ENCODE peak calls at places on chromosome 3, in four cellular contexts. A, W, P and C are unnamed samples.

GRCh38 chr3:21273256-21273999 is 477.6 kb downstream of the ZNF385D start:
- DNase-seq in W (no peak), A (no peak), P (no peak), C (no peak)

GRCh38 chr3:183518446-183519185 is 36.9 kb downstream of the KLHL6 start:
- DNase-seq in W (no peak), A (peak; percentile 22), P (no peak), C (no peak)

GRCh38 chr3:124986153-124987143 is 51.9 kb upstream of the MUC13 start:
- DNase-seq in P (peak; percentile 89), W (peak; percentile 89), A (peak; percentile 66), C (no peak)

GRCh38 chr3:38567498-38567897 is 71.4 kb downstream of the EXOG start:
- DNase-seq in A (no peak), W (no peak), P (no peak), C (no peak)

GRCh38 chr3:89584398-89584797 is 477.0 kb downstream of the EPHA3 start:
- DNase-seq in W (no peak), A (no peak), P (peak; percentile 88), C (no peak)

GRCh38 chr3:127786358-127787070 is 35.8 kb downstream of the MGLL start:
- DNase-seq in W (peak; percentile 46), P (no peak), A (no peak), C (no peak)

GRCh38 chr3:110664148-110664547 is 407.5 kb upstream of the NECTIN3 start:
- DNase-seq in A (no peak), P (no peak), W (no peak), C (no peak)

GRCh38 chr3:149879872-149880271 is 66.9 kb downstream of the RNF13 start:
- DNase-seq in W (peak; percentile 78), P (peak; percentile 74), A (peak; percentile 82), C (no peak)

GRCh38 chr3:170506556-170506955 is 79.3 kb downstream of the SLC7A14 start:
- DNase-seq in A (peak; percentile 37), P (peak; percentile 36), W (no peak), C (no peak)

GRCh38 chr3:124410471-124410870 is 319.8 kb upstream of the UMPS start:
- DNase-seq in W (no peak), P (peak; percentile 22), A (no peak), C (no peak)

GRCh38 chr3:294096-294495 is 97.5 kb downstream of the CHL1 start:
- DNase-seq in A (no peak), W (no peak), P (peak; percentile 67), C (no peak)

GRCh38 chr3:32571192-32571485 is 481 bp upstream of the DYNC1LI1 start:
- DNase-seq in A (no peak), W (no peak), P (no peak), C (no peak)

GRCh38 chr3:159733194-159733860 is 255.3 kb upstream of the IL12A start:
- DNase-seq in A (no peak), W (peak; percentile 48), P (peak; percentile 68), C (no peak)

GRCh38 chr3:125128861-125129501 is 73.2 kb upstream of the HEG1 start:
- DNase-seq in A (no peak), P (peak; percentile 46), W (peak; percentile 57), C (no peak)

GRCh38 chr3:191549377-191549776 is 88.4 kb downstream of the PYDC2 start:
- DNase-seq in P (no peak), W (no peak), A (no peak), C (no peak)

GRCh38 chr3:45109736-45110135 is 36.4 kb downstream of the CDCP1 start:
- DNase-seq in A (no peak), P (no peak), W (no peak), C (no peak)
- H3K4me3 ChIP-seq in A (no peak overlapping the region), P (no peak overlapping the region), W (no peak overlapping the region), C (no peak overlapping the region)

GRCh38 chr3:151210676-151211381 is 7.8 kb upstream of the GPR171 start:
- DNase-seq in W (no peak), A (peak; percentile 31), P (peak; percentile 21), C (no peak)
- H3K4me3 ChIP-seq in W (no peak overlapping the region), A (no peak overlapping the region), P (no peak overlapping the region), C (no peak overlapping the region)

DNA sequence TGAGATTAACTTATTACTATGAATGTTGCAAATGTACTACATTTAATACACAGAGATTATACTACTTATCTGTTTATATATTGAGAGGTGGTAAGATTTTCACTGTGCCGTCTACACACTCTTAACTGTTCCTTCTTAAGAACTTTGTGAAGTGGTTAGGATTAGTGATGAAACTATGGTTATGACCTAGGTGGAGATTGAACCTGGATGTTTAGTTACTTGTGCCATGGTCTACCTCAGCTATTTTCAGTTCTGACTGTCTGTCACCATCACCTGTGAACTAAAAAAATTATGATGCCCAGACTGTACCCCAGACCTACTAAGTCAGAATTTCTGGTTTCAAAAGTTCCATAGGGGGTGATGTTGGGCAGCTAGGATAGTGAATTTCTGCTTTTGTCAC is 6.3 kb downstream of the RASA2 start:
- DNase-seq in A (no peak), W (no peak), P (no peak), C (no peak)
- H3K4me3 ChIP-seq in A (no peak overlapping the region), W (no peak overlapping the region), P (no peak overlapping the region), C (no peak overlapping the region)

DNA sequence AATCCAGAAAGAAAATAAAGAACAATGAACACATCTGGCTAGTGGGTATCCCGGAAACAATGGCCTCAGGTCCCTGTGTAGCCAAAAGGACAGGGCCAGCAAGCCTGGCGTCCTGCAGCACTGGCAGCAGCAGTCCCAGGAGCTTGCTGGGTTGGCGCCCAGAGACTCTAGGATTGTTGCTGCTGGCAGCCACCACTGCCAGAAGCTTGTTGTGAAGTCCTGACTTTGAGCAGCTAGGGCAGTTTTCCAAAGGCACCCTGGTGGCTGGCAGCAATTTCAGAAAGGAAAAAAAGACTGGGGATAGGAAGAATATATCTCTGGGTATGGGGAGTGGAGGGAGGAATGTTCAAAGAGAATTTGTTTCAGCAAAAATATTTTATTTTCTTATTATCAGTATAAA is 11.3 kb downstream of the SHQ1 start:
- DNase-seq in A (no peak), W (no peak), P (no peak), C (peak; percentile 54)
- H3K4me3 ChIP-seq in A (no peak overlapping the region), W (no peak overlapping the region), P (no peak overlapping the region), C (no peak overlapping the region)

DNA sequence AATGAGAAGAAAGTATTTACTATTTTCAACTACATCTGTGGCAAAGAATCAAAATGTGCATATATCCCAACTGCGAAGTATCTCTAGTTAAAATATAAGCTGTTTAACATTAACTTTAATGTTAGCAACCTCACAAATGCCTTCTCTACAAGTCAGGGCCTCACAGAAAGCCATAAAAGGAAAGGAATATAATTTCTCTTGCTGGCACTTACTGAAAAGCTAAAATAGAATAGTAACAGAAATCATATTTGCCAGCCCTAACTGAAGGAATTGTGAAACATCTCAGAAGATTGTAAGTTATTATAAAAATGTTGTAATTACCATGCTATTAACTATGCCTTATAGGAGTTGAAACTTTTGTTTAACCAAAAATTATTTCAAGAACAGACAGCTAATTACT is 65.1 kb upstream of the MBNL1 start:
- DNase-seq in P (no peak), A (no peak), W (no peak), C (no peak)
- H3K4me3 ChIP-seq in P (no peak overlapping the region), A (no peak overlapping the region), W (no peak overlapping the region), C (peak overlapping the region; percentile 70)

GRCh38 chr3:48472923-48473616 is 26.5 kb downstream of the ATRIP start:
- DNase-seq in W (peak; percentile 91), A (peak; percentile 99), P (peak; percentile 90), C (peak; percentile 74)

GRCh38 chr3:48474619-48475018 is 28.1 kb downstream of the ATRIP start:
- DNase-seq in P (no peak), W (no peak), A (peak; percentile 98), C (no peak)

GRCh38 chr3:48475188-48475587 is 28.7 kb downstream of the ATRIP start:
- DNase-seq in P (no peak), W (no peak), A (peak; percentile 70), C (no peak)

GRCh38 chr3:48472673-48472922 is 26.1 kb downstream of the ATRIP start:
- DNase-seq in P (peak; percentile 65), A (peak; percentile 67), W (no peak), C (no peak)

GRCh38 chr3:48473617-48473952 is 27.0 kb downstream of the ATRIP start:
- DNase-seq in P (no peak), W (no peak), A (no peak), C (no peak)
- H3K4me3 ChIP-seq in P (peak overlapping the region; percentile 79), W (no peak overlapping the region), A (peak overlapping the region; percentile 60), C (no peak overlapping the region)

GRCh38 chr3:51390186-51390585 is 899 bp upstream of the RBM15B start:
- DNase-seq in P (no peak), W (no peak), A (no peak), C (no peak)
- H3K4me3 ChIP-seq in P (peak overlapping the region; percentile 73), W (peak overlapping the region; percentile 41), A (peak overlapping the region; percentile 82), C (peak overlapping the region; percentile 85)